ENCODE peak calls at places on chromosomes 7 and 10, in seven cellular contexts. C, H, S, Q, E, Y and A are unnamed samples.

GRCh38 chr10:78803710-78804109 is 265.1 kb upstream of the ZMIZ1 start:
- DNase-seq in Q (no peak), E (no peak), Y (no peak), H (no peak), S (no peak), C (no peak), A (no peak)

GRCh38 chr7:130147710-130148325 is 57.4 kb downstream of the TMEM209 start:
- DNase-seq in E (no peak), S (no peak), C (no peak), Y (no peak), Q (no peak), H (no peak), A (no peak)

GRCh38 chr7:106978425-106979386 is 65.8 kb upstream of the PRKAR2B start:
- DNase-seq in H (no peak), Y (peak), S (no peak), E (no peak), Q (no peak), C (no peak), A (no peak)

GRCh38 chr7:122802211-122802833 is 83.9 kb downstream of the CADPS2 start:
- DNase-seq in C (peak), Y (no peak), S (no peak), E (no peak), H (no peak), Q (no peak), A (no peak)

GRCh38 chr10:105354010-105354409 is 712.9 kb downstream of the SORCS3 start:
- DNase-seq in H (no peak), Q (no peak), S (no peak), E (no peak), C (no peak), Y (no peak), A (no peak)

GRCh38 chr7:102933763-102934162 is 21.0 kb downstream of the LRRC17 start:
- DNase-seq in Q (peak), H (no peak), S (no peak), C (no peak), Y (peak), E (peak), A (no peak)

GRCh38 chr7:26390016-26390415 is 98.4 kb downstream of the SNX10 start:
- DNase-seq in Q (no peak), S (no peak), Y (no peak), C (no peak), E (no peak), H (no peak), A (peak)

GRCh38 chr7:27516415-27516814 is 146.3 kb downstream of the HIBADH start:
- DNase-seq in S (no peak), Q (no peak), H (no peak), C (no peak), Y (no peak), E (no peak), A (no peak)

GRCh38 chr7:158114056-158114850 is 473.4 kb downstream of the PTPRN2 start:
- DNase-seq in E (no peak), Q (no peak), H (no peak), C (no peak), Y (no peak), S (no peak), A (no peak)

GRCh38 chr10:43851030-43851429 is 202.3 kb upstream of the ZNF32 start:
- DNase-seq in Y (no peak), Q (no peak), H (no peak), C (no peak), E (no peak), S (no peak), A (no peak)